ENCODE peak calls at places on chromosomes 16 and 17, in eight cellular contexts. W is MCF 10A; O is CD8-positive, alpha-beta T cell; K is left lung; D is activated naive CD4-positive, alpha-beta T cell treated with anti-CD3 and anti-CD28 coated beads, Interleukin-2, amount 10 ng/mL, durations not matched to agents 7 days and 5 days; F is hippocampal formation; P is HTR-8/SVneo; C is heart left ventricle. V is an unnamed sample.
A peak's percentile ranks its signal among the peaks of the same experiment; 100 is the strongest.

GRCh38 chr17:9332164-9332527 is 243.5 kb downstream of the STX8 start:
- DNase-seq in W (no peak), O (no peak), K (no peak), D (no peak), F (no peak), P (no peak), C (no peak), V (no peak)

GRCh38 chr17:4986951-4987766 is at the start of gene CAMTA2:
- DNase-seq in W (peak; percentile 67), O (peak; percentile 89), K (peak; percentile 99), D (peak; percentile 94), F (peak; percentile 86), P (peak; percentile 85), C (peak; percentile 94), V (peak; percentile 81)

GRCh38 chr17:78679495-78680395 is 102.3 kb downstream of the CYTH1 start:
- DNase-seq in W (peak; percentile 23), O (no peak), K (no peak), D (no peak), F (no peak), P (no peak), C (no peak), V (no peak)

GRCh38 chr16:12214509-12214908 is 238.0 kb downstream of the SNX29 start:
- DNase-seq in W (no peak), O (no peak), K (no peak), D (no peak), F (no peak), P (no peak), C (no peak), V (no peak)

GRCh38 chr17:40550608-40551007 is 14.7 kb downstream of the CCR7 start:
- DNase-seq in W (peak; percentile 79), O (no peak), K (no peak), D (peak; percentile 20), F (no peak), P (no peak), C (peak; percentile 50), V (no peak)

GRCh38 chr16:31253642-31254045 is 6.1 kb upstream of the ITGAM start:
- DNase-seq in W (peak; percentile 42), O (no peak), K (peak; percentile 83), D (peak; percentile 67), F (no peak), P (no peak), C (peak; percentile 28), V (peak; percentile 26)

GRCh38 chr17:79988163-79988971 is 47.3 kb downstream of the TBC1D16 start:
- DNase-seq in W (peak; percentile 71), O (peak; percentile 13), K (peak; percentile 67), D (no peak), F (no peak), P (no peak), C (no peak), V (peak; percentile 60)

GRCh38 chr16:57380671-57381462 is 8.6 kb downstream of the CX3CL1 start:
- DNase-seq in W (peak; percentile 49), O (peak; percentile 25), K (no peak), D (no peak), F (no peak), P (no peak), C (peak; percentile 39), V (no peak)

GRCh38 chr16:22092143-22092933 is at the start of gene VWA3A:
- DNase-seq in W (no peak), O (no peak), K (no peak), D (no peak), F (peak; percentile 3), P (no peak), C (no peak), V (no peak)

GRCh38 chr17:1792495-1793446 is 30.9 kb downstream of the SERPINF1 start:
- DNase-seq in W (no peak), O (no peak), K (no peak), D (no peak), F (no peak), P (no peak), C (no peak), V (no peak)

GRCh38 chr16:56277040-56277439 is 85.8 kb downstream of the GNAO1 start:
- DNase-seq in W (peak; percentile 11), O (no peak), K (no peak), D (no peak), F (no peak), P (no peak), C (no peak), V (peak; percentile 23)

GRCh38 chr16:67530013-67530939 is 1.6 kb downstream of the RIPOR1 start:
- DNase-seq in W (peak; percentile 34), O (peak; percentile 41), K (peak; percentile 91), D (peak; percentile 55), F (peak; percentile 42), P (peak; percentile 77), C (peak; percentile 88), V (peak; percentile 58)

GRCh38 chr16:69610356-69610755 is 44.6 kb downstream of the NFAT5 start:
- DNase-seq in W (no peak), O (no peak), K (no peak), D (no peak), F (no peak), P (no peak), C (no peak), V (no peak)

GRCh38 chr17:19306160-19307111 is 56.1 kb downstream of the B9D1 start:
- DNase-seq in W (no peak), O (peak; percentile 62), K (no peak), D (peak; percentile 65), F (peak; percentile 91), P (no peak), C (no peak), V (no peak)